ENCODE peak calls at places on chromosomes 12 and 14, in six cellular contexts. L is GM03348; Y is activated naive CD8-positive, alpha-beta T cell treated with anti-CD3 and anti-CD28 coated beads, Interleukin-2, amount 50 U/mL, for 24 hours; P is upper lobe of left lung; U is stimulated activated CD8-positive, alpha-beta memory T cell treated with anti-CD3 and anti-CD28 coated beads, Interleukin-15, amount 100 ng/mL, for 48 hours; B is progenitor cell of endocrine pancreas. M is an unnamed sample.

GRCh38 chr14:76456200-76456599 is 80.3 kb downstream of the ESRRB start:
- DNase-seq in L (peak; percentile 28), Y (peak; percentile 57), P (no peak), U (no peak), B (peak; percentile 39), M (peak; percentile 42)

GRCh38 chr12:68290126-68290525 is 36.7 kb upstream of the IL22 start:
- DNase-seq in L (no peak), Y (no peak), P (no peak), U (peak; percentile 18), B (no peak), M (no peak)

GRCh38 chr12:103698752-103699540 is 111.9 kb downstream of the STAB2 start:
- DNase-seq in L (no peak), Y (no peak), P (no peak), U (no peak), B (no peak), M (no peak)

GRCh38 chr12:59643576-59643975 is 47.7 kb downstream of the SLC16A7 start:
- DNase-seq in L (no peak), Y (no peak), P (no peak), U (no peak), B (no peak), M (no peak)

GRCh38 chr12:131091976-131092691 is 138.4 kb downstream of the ADGRD1 start:
- DNase-seq in L (no peak), Y (no peak), P (peak; percentile 16), U (no peak), B (no peak), M (no peak)

GRCh38 chr14:55102141-55102547 is 26.9 kb upstream of the LGALS3 start:
- DNase-seq in L (peak; percentile 91), Y (peak; percentile 48), P (peak; percentile 88), U (peak; percentile 43), B (no peak), M (no peak)

GRCh38 chr12:109762071-109762672 is 48.5 kb downstream of the FAM222A start:
- DNase-seq in L (no peak), Y (no peak), P (peak; percentile 17), U (no peak), B (no peak), M (no peak)

GRCh38 chr12:48525332-48525731 is at the start of gene OR8S1:
- DNase-seq in L (no peak), Y (no peak), P (no peak), U (no peak), B (no peak), M (no peak)

GRCh38 chr12:21941522-21942376 is 523 bp upstream of the ABCC9 start:
- DNase-seq in L (peak; percentile 66), Y (no peak), P (peak; percentile 61), U (no peak), B (peak; percentile 40), M (no peak)

GRCh38 chr12:89279499-89279898 is 72.8 kb downstream of the DUSP6 start:
- DNase-seq in L (no peak), Y (no peak), P (no peak), U (no peak), B (no peak), M (no peak)

GRCh38 chr14:63964063-63964462 is 111.3 kb downstream of the SYNE2 start:
- DNase-seq in L (no peak), Y (no peak), P (peak; percentile 29), U (no peak), B (no peak), M (no peak)

GRCh38 chr14:99562848-99563748 is 40.9 kb downstream of the CCDC85C start:
- DNase-seq in L (no peak), Y (no peak), P (peak; percentile 91), U (no peak), B (peak; percentile 89), M (no peak)

M was measured in DND-41.